ENCODE peak calls at places on chromosomes 11 and 22, in nine cellular contexts. One of them, this sample, is unnamed.

GRCh38 chr11:19237381-19237780 is 3.4 kb downstream of the E2F8 start:
- DNase-seq in T47D: no peak
- DNase-seq in neural crest cell: no peak
- DNase-seq in chondrocyte: no peak
- DNase-seq in dorsolateral prefrontal cortex: no peak
- DNase-seq in HS-27A: no peak
- DNase-seq in activated T-cell treated with anti-CD3 and anti-CD28 coated beads for 1 hour: no peak
- DNase-seq in LHCN-M2: no peak
- DNase-seq in NAMALWA: no peak
- DNase-seq in this sample: no peak

GRCh38 chr11:83970061-83970671 is 684.0 kb upstream of the CCDC90B start:
- DNase-seq in HS-27A: no peak
- DNase-seq in T47D: no peak
- DNase-seq in dorsolateral prefrontal cortex: no peak
- DNase-seq in chondrocyte: no peak
- DNase-seq in neural crest cell: no peak
- DNase-seq in LHCN-M2: no peak
- DNase-seq in activated T-cell treated with anti-CD3 and anti-CD28 coated beads for 1 hour: no peak
- DNase-seq in NAMALWA: peak
- DNase-seq in this sample: no peak

GRCh38 chr11:47498149-47498548 is 49.2 kb upstream of the RAPSN start:
- DNase-seq in neural crest cell: no peak
- DNase-seq in HS-27A: no peak
- DNase-seq in activated T-cell treated with anti-CD3 and anti-CD28 coated beads for 1 hour: no peak
- DNase-seq in dorsolateral prefrontal cortex: no peak
- DNase-seq in NAMALWA: no peak
- DNase-seq in LHCN-M2: no peak
- DNase-seq in chondrocyte: no peak
- DNase-seq in T47D: no peak
- DNase-seq in this sample: no peak

GRCh38 chr11:108198833-108199232 is 23.6 kb downstream of the NPAT start:
- DNase-seq in chondrocyte: no peak
- DNase-seq in T47D: no peak
- DNase-seq in neural crest cell: no peak
- DNase-seq in HS-27A: no peak
- DNase-seq in activated T-cell treated with anti-CD3 and anti-CD28 coated beads for 1 hour: no peak
- DNase-seq in dorsolateral prefrontal cortex: no peak
- DNase-seq in LHCN-M2: no peak
- DNase-seq in NAMALWA: no peak
- DNase-seq in this sample: no peak

GRCh38 chr11:113373306-113373705 is 14.3 kb upstream of the ANKK1 start:
- DNase-seq in NAMALWA: no peak
- DNase-seq in activated T-cell treated with anti-CD3 and anti-CD28 coated beads for 1 hour: no peak
- DNase-seq in T47D: no peak
- DNase-seq in chondrocyte: no peak
- DNase-seq in neural crest cell: no peak
- DNase-seq in HS-27A: peak
- DNase-seq in dorsolateral prefrontal cortex: no peak
- DNase-seq in LHCN-M2: peak
- DNase-seq in this sample: no peak

GRCh38 chr11:8634498-8634897 is 40.5 kb upstream of the STK33 start:
- DNase-seq in activated T-cell treated with anti-CD3 and anti-CD28 coated beads for 1 hour: no peak
- DNase-seq in HS-27A: no peak
- DNase-seq in neural crest cell: no peak
- DNase-seq in LHCN-M2: no peak
- DNase-seq in T47D: no peak
- DNase-seq in chondrocyte: no peak
- DNase-seq in dorsolateral prefrontal cortex: no peak
- DNase-seq in NAMALWA: no peak
- DNase-seq in this sample: no peak

GRCh38 chr11:30855383-30856006 is 269.3 kb upstream of the MPPED2 start:
- DNase-seq in dorsolateral prefrontal cortex: no peak
- DNase-seq in NAMALWA: peak
- DNase-seq in T47D: peak
- DNase-seq in HS-27A: no peak
- DNase-seq in neural crest cell: no peak
- DNase-seq in LHCN-M2: peak
- DNase-seq in activated T-cell treated with anti-CD3 and anti-CD28 coated beads for 1 hour: no peak
- DNase-seq in chondrocyte: no peak
- DNase-seq in this sample: no peak

GRCh38 chr11:63901660-63902059 is 15.3 kb downstream of the RCOR2 start:
- DNase-seq in chondrocyte: no peak
- DNase-seq in LHCN-M2: peak
- DNase-seq in T47D: peak
- DNase-seq in NAMALWA: peak
- DNase-seq in activated T-cell treated with anti-CD3 and anti-CD28 coated beads for 1 hour: no peak
- DNase-seq in dorsolateral prefrontal cortex: no peak
- DNase-seq in neural crest cell: no peak
- DNase-seq in HS-27A: no peak
- DNase-seq in this sample: no peak

GRCh38 chr22:11042116-11042515 is 4485.9 kb upstream of the OR11H1 start:
- DNase-seq in dorsolateral prefrontal cortex: no peak
- DNase-seq in activated T-cell treated with anti-CD3 and anti-CD28 coated beads for 1 hour: no peak
- DNase-seq in NAMALWA: no peak
- DNase-seq in T47D: no peak
- DNase-seq in HS-27A: no peak
- DNase-seq in neural crest cell: no peak
- DNase-seq in LHCN-M2: no peak
- DNase-seq in chondrocyte: no peak
- DNase-seq in this sample: no peak

GRCh38 chr11:67439321-67440228 is 2.1 kb upstream of the PTPRCAP start:
- DNase-seq in NAMALWA: no peak
- DNase-seq in LHCN-M2: peak
- DNase-seq in chondrocyte: peak
- DNase-seq in dorsolateral prefrontal cortex: no peak
- DNase-seq in activated T-cell treated with anti-CD3 and anti-CD28 coated beads for 1 hour: no peak
- DNase-seq in HS-27A: no peak
- DNase-seq in T47D: peak
- DNase-seq in neural crest cell: no peak
- DNase-seq in this sample: no peak

GRCh38 chr11:9214765-9215164 is 50.4 kb downstream of the DENND5A start:
- DNase-seq in NAMALWA: no peak
- DNase-seq in HS-27A: no peak
- DNase-seq in neural crest cell: no peak
- DNase-seq in LHCN-M2: peak
- DNase-seq in dorsolateral prefrontal cortex: no peak
- DNase-seq in activated T-cell treated with anti-CD3 and anti-CD28 coated beads for 1 hour: no peak
- DNase-seq in chondrocyte: no peak
- DNase-seq in T47D: no peak
- DNase-seq in this sample: no peak

GRCh38 chr11:19822531-19822930 is 109.9 kb downstream of the NAV2 start:
- DNase-seq in activated T-cell treated with anti-CD3 and anti-CD28 coated beads for 1 hour: no peak
- DNase-seq in dorsolateral prefrontal cortex: no peak
- DNase-seq in NAMALWA: no peak
- DNase-seq in T47D: no peak
- DNase-seq in neural crest cell: no peak
- DNase-seq in chondrocyte: no peak
- DNase-seq in HS-27A: no peak
- DNase-seq in LHCN-M2: no peak
- DNase-seq in this sample: no peak

GRCh38 chr11:46380340-46381045 is 976 bp upstream of the MDK start:
- DNase-seq in chondrocyte: no peak
- DNase-seq in activated T-cell treated with anti-CD3 and anti-CD28 coated beads for 1 hour: peak
- DNase-seq in LHCN-M2: peak
- DNase-seq in HS-27A: no peak
- DNase-seq in T47D: peak
- DNase-seq in NAMALWA: peak
- DNase-seq in dorsolateral prefrontal cortex: no peak
- DNase-seq in neural crest cell: peak
- DNase-seq in this sample: peak

GRCh38 chr22:22558972-22559603 is at the start of gene PRAME:
- DNase-seq in NAMALWA: peak
- DNase-seq in dorsolateral prefrontal cortex: no peak
- DNase-seq in T47D: peak
- DNase-seq in neural crest cell: peak
- DNase-seq in LHCN-M2: peak
- DNase-seq in HS-27A: no peak
- DNase-seq in activated T-cell treated with anti-CD3 and anti-CD28 coated beads for 1 hour: peak
- DNase-seq in chondrocyte: no peak
- DNase-seq in this sample: peak

GRCh38 chr11:121794671-121795070 is 321.3 kb downstream of the BLID start:
- DNase-seq in NAMALWA: no peak
- DNase-seq in T47D: peak
- DNase-seq in chondrocyte: no peak
- DNase-seq in dorsolateral prefrontal cortex: no peak
- DNase-seq in HS-27A: no peak
- DNase-seq in neural crest cell: no peak
- DNase-seq in LHCN-M2: no peak
- DNase-seq in activated T-cell treated with anti-CD3 and anti-CD28 coated beads for 1 hour: no peak
- DNase-seq in this sample: no peak

GRCh38 chr11:27254744-27255446 is 108.1 kb downstream of the CCDC34 start:
- DNase-seq in chondrocyte: no peak
- DNase-seq in dorsolateral prefrontal cortex: no peak
- DNase-seq in neural crest cell: no peak
- DNase-seq in NAMALWA: no peak
- DNase-seq in T47D: no peak
- DNase-seq in HS-27A: no peak
- DNase-seq in activated T-cell treated with anti-CD3 and anti-CD28 coated beads for 1 hour: no peak
- DNase-seq in LHCN-M2: no peak
- DNase-seq in this sample: no peak

This sample was measured in progenitor cell of endocrine pancreas.